ENCODE peak calls at places on chromosomes 6 and 20, in six cellular contexts. One of them, this sample, is unnamed.

GRCh38 chr20:9344080-9344920 is 170.1 kb upstream of the LAMP5 start:
- DNase-seq in H9: no peak
- DNase-seq in trophoblast cell: no peak
- DNase-seq in neuronal stem cell: no peak
- DNase-seq in IMR-90: peak
- DNase-seq in H1: no peak
- DNase-seq in this sample: peak

GRCh38 chr6:50826803-50827202 is 8.1 kb downstream of the TFAP2B start:
- DNase-seq in H9: no peak
- DNase-seq in trophoblast cell: no peak
- DNase-seq in neuronal stem cell: no peak
- DNase-seq in IMR-90: no peak
- DNase-seq in H1: no peak
- DNase-seq in this sample: no peak

GRCh38 chr6:75098709-75099108 is 107.1 kb downstream of the COL12A1 start:
- DNase-seq in H9: no peak
- DNase-seq in trophoblast cell: peak
- DNase-seq in neuronal stem cell: no peak
- DNase-seq in IMR-90: peak
- DNase-seq in H1: no peak
- DNase-seq in this sample: peak

GRCh38 chr6:41674231-41675000 is 36.1 kb downstream of the MDFI start:
- DNase-seq in H9: no peak
- DNase-seq in trophoblast cell: no peak
- DNase-seq in neuronal stem cell: no peak
- DNase-seq in IMR-90: no peak
- DNase-seq in H1: no peak
- DNase-seq in this sample: no peak

GRCh38 chr6:27287751-27288135 is 24.3 kb downstream of the POM121L2 start:
- DNase-seq in H9: no peak
- DNase-seq in trophoblast cell: no peak
- DNase-seq in neuronal stem cell: no peak
- DNase-seq in IMR-90: no peak
- DNase-seq in H1: no peak
- DNase-seq in this sample: no peak

GRCh38 chr6:137927777-137928218 is 60.7 kb downstream of the TNFAIP3 start:
- DNase-seq in H9: no peak
- DNase-seq in trophoblast cell: peak
- DNase-seq in neuronal stem cell: no peak
- DNase-seq in IMR-90: peak
- DNase-seq in H1: no peak
- DNase-seq in this sample: peak

GRCh38 chr6:5302995-5303622 is 41.8 kb downstream of the FARS2 start:
- DNase-seq in H9: peak
- DNase-seq in trophoblast cell: peak
- DNase-seq in neuronal stem cell: peak
- DNase-seq in IMR-90: peak
- DNase-seq in H1: peak
- DNase-seq in this sample: peak

GRCh38 chr6:111604259-111605099 is 1.2 kb downstream of the TRAF3IP2 start:
- DNase-seq in H9: no peak
- DNase-seq in trophoblast cell: peak
- DNase-seq in neuronal stem cell: no peak
- DNase-seq in IMR-90: peak
- DNase-seq in H1: peak
- DNase-seq in this sample: peak

GRCh38 chr6:86966271-86966670 is 28.9 kb downstream of the HTR1E start:
- DNase-seq in H9: no peak
- DNase-seq in trophoblast cell: no peak
- DNase-seq in neuronal stem cell: no peak
- DNase-seq in IMR-90: no peak
- DNase-seq in H1: no peak
- DNase-seq in this sample: no peak

GRCh38 chr20:44496976-44497375 is 21.3 kb downstream of the TTPAL start:
- DNase-seq in H9: no peak
- DNase-seq in trophoblast cell: peak
- DNase-seq in neuronal stem cell: no peak
- DNase-seq in IMR-90: peak
- DNase-seq in H1: no peak
- DNase-seq in this sample: peak

GRCh38 chr6:98846021-98846380 is 11.6 kb downstream of the POU3F2 start:
- DNase-seq in H9: no peak
- DNase-seq in trophoblast cell: no peak
- DNase-seq in neuronal stem cell: no peak
- DNase-seq in IMR-90: no peak
- DNase-seq in H1: no peak
- DNase-seq in this sample: no peak

GRCh38 chr20:34343458-34344255 is 19.4 kb upstream of the ITCH start:
- DNase-seq in H9: no peak
- DNase-seq in trophoblast cell: peak
- DNase-seq in neuronal stem cell: no peak
- DNase-seq in IMR-90: no peak
- DNase-seq in H1: no peak
- DNase-seq in this sample: no peak

GRCh38 chr6:13924146-13924948 is 405 bp upstream of the RNF182 start:
- DNase-seq in H9: peak
- DNase-seq in trophoblast cell: peak
- DNase-seq in neuronal stem cell: peak
- DNase-seq in IMR-90: peak
- DNase-seq in H1: peak
- DNase-seq in this sample: peak

DNA sequence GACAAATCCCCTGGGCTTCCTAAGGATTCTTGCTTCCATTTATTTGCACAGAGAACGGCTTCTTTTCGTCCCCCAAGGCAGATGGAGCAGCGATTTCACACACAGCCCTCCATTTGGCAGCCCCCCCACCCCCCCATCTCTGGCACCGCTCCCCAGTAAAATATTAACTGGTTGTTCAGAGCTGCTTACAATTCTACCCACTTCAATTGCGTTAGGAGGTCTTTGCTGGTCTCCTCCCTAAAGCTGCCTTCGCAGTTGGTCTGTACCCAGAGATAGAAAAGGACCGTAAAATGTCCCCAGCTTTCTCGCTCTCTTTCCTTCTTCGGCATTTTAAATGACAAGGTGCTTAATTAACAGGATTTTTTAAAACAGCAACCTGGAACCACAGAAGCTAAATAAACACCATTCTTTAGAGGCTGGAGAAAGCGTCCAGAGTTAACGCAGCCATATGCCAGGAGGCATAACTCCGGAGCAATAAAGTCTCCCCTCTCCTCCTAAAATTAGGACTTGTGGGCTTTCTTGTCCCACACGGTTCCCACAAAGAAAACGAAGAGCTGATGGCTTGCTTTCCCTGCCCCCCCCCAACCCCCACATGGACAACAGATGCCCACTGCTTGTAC is 1.7 kb upstream of the ZMYND8 start:
- DNase-seq in H9: no peak
- DNase-seq in trophoblast cell: no peak
- DNase-seq in neuronal stem cell: no peak
- DNase-seq in IMR-90: no peak
- DNase-seq in H1: no peak
- DNase-seq in this sample: no peak
- H2AK5ac ChIP-seq in H9: no peak
- H2AK5ac ChIP-seq in trophoblast cell: peak
- H2AK5ac ChIP-seq in neuronal stem cell: peak
- H2AK5ac ChIP-seq in IMR-90: peak
- H2AK5ac ChIP-seq in H1: peak
- H2AK5ac ChIP-seq in this sample: peak

GRCh38 chr20:62239278-62239879 is 1.1 kb downstream of the OSBPL2 start:
- DNase-seq in H9: no peak
- DNase-seq in trophoblast cell: no peak
- DNase-seq in neuronal stem cell: no peak
- DNase-seq in IMR-90: no peak
- DNase-seq in H1: no peak
- DNase-seq in this sample: no peak

GRCh38 chr20:62237772-62238568 is at the start of gene OSBPL2:
- DNase-seq in H9: peak
- DNase-seq in trophoblast cell: peak
- DNase-seq in neuronal stem cell: peak
- DNase-seq in IMR-90: peak
- DNase-seq in H1: peak
- DNase-seq in this sample: peak

GRCh38 chr20:62236997-62237771 is 1.1 kb upstream of the OSBPL2 start:
- DNase-seq in H9: no peak
- DNase-seq in trophoblast cell: no peak
- DNase-seq in neuronal stem cell: no peak
- DNase-seq in IMR-90: no peak
- DNase-seq in H1: no peak
- DNase-seq in this sample: no peak

GRCh38 chr20:62240015-62240685 is 1.8 kb downstream of the OSBPL2 start:
- DNase-seq in H9: no peak
- DNase-seq in trophoblast cell: no peak
- DNase-seq in neuronal stem cell: no peak
- DNase-seq in IMR-90: no peak
- DNase-seq in H1: no peak
- DNase-seq in this sample: no peak

GRCh38 chr20:62238569-62239277 is 402 bp downstream of the OSBPL2 start:
- DNase-seq in H9: no peak
- DNase-seq in trophoblast cell: peak
- DNase-seq in neuronal stem cell: no peak
- DNase-seq in IMR-90: no peak
- DNase-seq in H1: no peak
- DNase-seq in this sample: peak
- H2AFZ ChIP-seq in H9: no peak
- H2AFZ ChIP-seq in trophoblast cell: peak
- H2AFZ ChIP-seq in neuronal stem cell: peak
- H2AFZ ChIP-seq in IMR-90: peak
- H2AFZ ChIP-seq in H1: no peak
- H2AFZ ChIP-seq in this sample: peak

DNA sequence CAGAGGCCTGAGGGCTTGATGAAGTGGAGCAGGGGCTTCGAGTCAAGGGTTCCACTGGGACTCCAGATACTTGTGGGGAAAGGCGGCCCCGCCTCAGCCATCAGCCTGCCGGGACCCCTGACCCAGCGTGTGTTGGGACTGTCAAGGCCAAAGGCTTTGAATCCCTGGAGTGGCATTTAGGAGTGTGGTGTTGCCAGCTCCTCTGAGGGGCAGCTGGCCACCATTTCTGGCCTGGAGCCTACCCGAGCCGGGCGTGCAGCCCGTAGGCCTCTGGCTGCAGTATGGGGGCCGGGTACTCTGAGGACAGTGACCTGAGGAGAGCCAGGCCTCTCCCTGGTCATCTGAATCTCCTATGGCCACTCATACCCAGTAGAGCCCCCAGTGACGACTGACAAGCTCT is 40.0 kb downstream of the RRBP1 start:
- DNase-seq in H9: no peak
- DNase-seq in trophoblast cell: no peak
- DNase-seq in neuronal stem cell: no peak
- DNase-seq in IMR-90: no peak
- DNase-seq in H1: no peak
- DNase-seq in this sample: no peak
- H3K9ac ChIP-seq in H9: no peak
- H3K9ac ChIP-seq in trophoblast cell: no peak
- H3K9ac ChIP-seq in neuronal stem cell: no peak
- H3K9ac ChIP-seq in IMR-90: no peak
- H3K9ac ChIP-seq in H1: no peak
- H3K9ac ChIP-seq in this sample: no peak

DNA sequence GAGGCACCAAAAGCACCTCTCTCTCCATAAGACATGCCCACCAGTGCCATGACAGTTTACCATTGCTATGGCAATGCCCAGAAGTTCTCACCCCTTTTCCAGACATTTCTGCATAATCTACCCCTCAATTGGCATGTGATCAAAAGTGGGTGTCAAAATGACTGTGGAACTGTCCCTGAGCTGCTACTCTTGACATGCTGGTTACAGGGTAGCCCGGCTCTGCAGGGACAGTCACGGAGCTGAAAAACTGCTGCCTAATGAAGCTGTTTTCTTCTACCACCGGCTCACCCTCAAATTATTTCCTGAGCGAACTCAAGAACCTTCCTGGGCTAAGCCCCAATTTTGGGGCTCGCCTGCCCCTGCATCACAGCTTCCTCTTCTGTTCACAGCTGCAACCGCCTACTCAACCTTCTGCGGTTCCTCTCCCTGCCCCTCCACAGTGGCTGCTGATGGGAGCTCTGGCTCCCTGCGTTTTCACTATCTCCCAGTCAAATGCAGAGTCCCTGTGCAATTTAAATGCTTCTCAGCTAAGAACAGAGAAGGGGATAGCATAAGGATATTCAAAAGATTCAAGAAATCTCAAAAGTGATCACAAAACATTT is 110.8 kb upstream of the MLN start:
- DNase-seq in H9: no peak
- DNase-seq in trophoblast cell: no peak
- DNase-seq in neuronal stem cell: no peak
- DNase-seq in IMR-90: no peak
- DNase-seq in H1: no peak
- DNase-seq in this sample: no peak
- H2AK5ac ChIP-seq in H9: no peak
- H2AK5ac ChIP-seq in trophoblast cell: no peak
- H2AK5ac ChIP-seq in neuronal stem cell: no peak
- H2AK5ac ChIP-seq in IMR-90: no peak
- H2AK5ac ChIP-seq in H1: no peak
- H2AK5ac ChIP-seq in this sample: no peak

GRCh38 chr6:139887275-139887674 is 512.8 kb upstream of the CITED2 start:
- DNase-seq in H9: no peak
- DNase-seq in trophoblast cell: no peak
- DNase-seq in neuronal stem cell: no peak
- DNase-seq in IMR-90: no peak
- DNase-seq in H1: no peak
- DNase-seq in this sample: no peak
- H2AFZ ChIP-seq in H9: no peak
- H2AFZ ChIP-seq in trophoblast cell: no peak
- H2AFZ ChIP-seq in neuronal stem cell: peak
- H2AFZ ChIP-seq in IMR-90: no peak
- H2AFZ ChIP-seq in H1: no peak
- H2AFZ ChIP-seq in this sample: no peak

DNA sequence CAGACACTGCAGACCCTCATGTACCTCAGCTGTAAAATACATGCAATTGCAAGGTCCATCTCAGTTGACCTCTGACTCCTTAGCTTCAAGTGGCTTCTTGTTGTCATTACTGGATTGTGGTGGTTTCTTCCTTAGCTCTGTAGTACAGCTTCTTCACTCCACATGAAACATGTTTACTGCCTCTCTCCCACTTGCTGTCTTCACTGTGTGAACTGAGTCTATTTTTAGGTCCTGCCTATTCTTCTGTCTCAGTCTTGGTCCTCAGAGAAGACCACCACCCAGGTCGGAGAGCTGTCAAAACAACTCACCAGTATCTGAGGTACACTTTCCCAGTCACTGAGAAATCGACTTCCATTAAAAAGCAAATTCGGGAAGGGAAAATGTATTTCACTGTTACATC is 50.2 kb upstream of the EYA4 start:
- DNase-seq in H9: no peak
- DNase-seq in trophoblast cell: no peak
- DNase-seq in neuronal stem cell: no peak
- DNase-seq in IMR-90: no peak
- DNase-seq in H1: no peak
- DNase-seq in this sample: no peak
- H3K9ac ChIP-seq in H9: no peak
- H3K9ac ChIP-seq in trophoblast cell: no peak
- H3K9ac ChIP-seq in neuronal stem cell: no peak
- H3K9ac ChIP-seq in IMR-90: no peak
- H3K9ac ChIP-seq in H1: no peak
- H3K9ac ChIP-seq in this sample: no peak

This sample was measured in mesenchymal stem cell.